ENCODE peak calls at places on chromosomes 4 and X, in five cellular contexts. One of them, this sample, is unnamed.

GRCh38 chr4:3416821-3417221 is 24.9 kb upstream of the HGFAC start:
- DNase-seq in cardiac muscle cell: no peak
- DNase-seq in astrocyte of the cerebellum: no peak
- DNase-seq in BJ: no peak
- DNase-seq in neural progenitor cell: no peak
- DNase-seq in this sample: no peak

GRCh38 chr4:174631901-174632758 is 109.8 kb upstream of the HPGD start:
- DNase-seq in cardiac muscle cell: peak
- DNase-seq in astrocyte of the cerebellum: peak
- DNase-seq in BJ: no peak
- DNase-seq in neural progenitor cell: peak
- DNase-seq in this sample: peak

GRCh38 chr4:185357220-185357619 is 38.5 kb downstream of the LRP2BP start:
- DNase-seq in cardiac muscle cell: no peak
- DNase-seq in astrocyte of the cerebellum: no peak
- DNase-seq in BJ: peak
- DNase-seq in neural progenitor cell: no peak
- DNase-seq in this sample: no peak

GRCh38 chr4:15906024-15906443 is 32.5 kb downstream of the FGFBP1 start:
- DNase-seq in cardiac muscle cell: no peak
- DNase-seq in astrocyte of the cerebellum: no peak
- DNase-seq in BJ: no peak
- DNase-seq in neural progenitor cell: peak
- DNase-seq in this sample: no peak

GRCh38 chr4:169243808-169244207 is 26.9 kb downstream of the SH3RF1 start:
- DNase-seq in cardiac muscle cell: peak
- DNase-seq in astrocyte of the cerebellum: peak
- DNase-seq in BJ: peak
- DNase-seq in neural progenitor cell: peak
- DNase-seq in this sample: peak

GRCh38 chr4:189436207-189436606 is 504.5 kb upstream of the FRG1 start:
- DNase-seq in cardiac muscle cell: no peak
- DNase-seq in astrocyte of the cerebellum: no peak
- DNase-seq in BJ: no peak
- DNase-seq in neural progenitor cell: peak
- DNase-seq in this sample: no peak

GRCh38 chr4:105150511-105150910 is 3.8 kb downstream of the TET2 start:
- DNase-seq in cardiac muscle cell: peak
- DNase-seq in astrocyte of the cerebellum: peak
- DNase-seq in BJ: no peak
- DNase-seq in neural progenitor cell: no peak
- DNase-seq in this sample: no peak

GRCh38 chr4:56512166-56512565 is 6.6 kb downstream of the ARL9 start:
- DNase-seq in cardiac muscle cell: peak
- DNase-seq in astrocyte of the cerebellum: no peak
- DNase-seq in BJ: peak
- DNase-seq in neural progenitor cell: no peak
- DNase-seq in this sample: no peak

GRCh38 chrX:54747713-54748393 is 50.2 kb downstream of the ITIH6 start:
- DNase-seq in cardiac muscle cell: no peak
- DNase-seq in astrocyte of the cerebellum: no peak
- DNase-seq in BJ: no peak
- DNase-seq in neural progenitor cell: no peak
- DNase-seq in this sample: no peak

GRCh38 chr4:128528793-128529553 is 241.4 kb upstream of the PGRMC2 start:
- DNase-seq in cardiac muscle cell: peak
- DNase-seq in astrocyte of the cerebellum: peak
- DNase-seq in BJ: peak
- DNase-seq in neural progenitor cell: peak
- DNase-seq in this sample: peak

GRCh38 chrX:34656842-34657780 is at the start of gene TMEM47:
- DNase-seq in cardiac muscle cell: peak
- DNase-seq in astrocyte of the cerebellum: no peak
- DNase-seq in BJ: peak
- DNase-seq in neural progenitor cell: peak
- DNase-seq in this sample: peak

GRCh38 chr4:180828455-180829018 is 1414.7 kb upstream of the TENM3 start:
- DNase-seq in cardiac muscle cell: peak
- DNase-seq in astrocyte of the cerebellum: peak
- DNase-seq in BJ: peak
- DNase-seq in neural progenitor cell: peak
- DNase-seq in this sample: peak
- TF ChIP-seq CTCF in cardiac muscle cell: peak
- TF ChIP-seq CTCF in astrocyte of the cerebellum: peak
- TF ChIP-seq CTCF in BJ: peak
- TF ChIP-seq CTCF in neural progenitor cell: peak
- TF ChIP-seq CTCF in this sample: peak

GRCh38 chr4:179871726-179872125 is 2371.5 kb upstream of the TENM3 start:
- DNase-seq in cardiac muscle cell: no peak
- DNase-seq in astrocyte of the cerebellum: no peak
- DNase-seq in BJ: no peak
- DNase-seq in neural progenitor cell: no peak
- DNase-seq in this sample: no peak

GRCh38 chr4:179872751-179873150 is 2370.5 kb upstream of the TENM3 start:
- DNase-seq in cardiac muscle cell: no peak
- DNase-seq in astrocyte of the cerebellum: no peak
- DNase-seq in BJ: no peak
- DNase-seq in neural progenitor cell: no peak
- DNase-seq in this sample: no peak

DNA sequence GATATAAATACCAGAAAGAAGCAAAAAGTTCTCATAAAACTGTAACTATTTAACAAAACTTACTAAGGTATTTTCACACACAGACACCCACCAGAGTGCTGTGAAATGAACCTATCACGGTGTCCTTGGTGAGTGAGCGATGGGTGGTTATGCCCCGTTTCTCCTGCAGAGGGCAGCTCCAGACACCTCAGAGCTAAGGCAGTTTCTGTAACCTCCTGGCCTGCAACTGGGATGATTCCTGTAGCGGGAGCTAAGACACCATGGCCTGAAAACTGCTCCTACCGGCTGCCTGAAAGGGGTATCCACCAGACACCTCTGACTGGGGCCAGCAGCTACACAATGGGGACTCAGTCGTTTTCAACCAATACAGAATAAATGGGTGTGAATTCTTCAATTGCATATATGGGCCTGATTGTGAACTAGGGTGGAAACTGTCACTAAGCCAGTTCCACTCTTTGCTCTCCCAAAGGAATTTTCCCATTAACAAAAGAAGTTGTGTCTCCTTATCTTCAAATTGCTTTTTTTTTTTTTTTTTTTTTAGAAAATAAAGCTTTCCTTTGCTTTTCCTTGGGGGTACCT is 2375.8 kb upstream of the TENM3 start:
- DNase-seq in cardiac muscle cell: no peak
- DNase-seq in astrocyte of the cerebellum: no peak
- DNase-seq in BJ: no peak
- DNase-seq in neural progenitor cell: peak
- DNase-seq in this sample: no peak
- TF ChIP-seq CTCF in cardiac muscle cell: no peak
- TF ChIP-seq CTCF in astrocyte of the cerebellum: peak
- TF ChIP-seq CTCF in BJ: no peak
- TF ChIP-seq CTCF in neural progenitor cell: peak
- TF ChIP-seq CTCF in this sample: peak

DNA sequence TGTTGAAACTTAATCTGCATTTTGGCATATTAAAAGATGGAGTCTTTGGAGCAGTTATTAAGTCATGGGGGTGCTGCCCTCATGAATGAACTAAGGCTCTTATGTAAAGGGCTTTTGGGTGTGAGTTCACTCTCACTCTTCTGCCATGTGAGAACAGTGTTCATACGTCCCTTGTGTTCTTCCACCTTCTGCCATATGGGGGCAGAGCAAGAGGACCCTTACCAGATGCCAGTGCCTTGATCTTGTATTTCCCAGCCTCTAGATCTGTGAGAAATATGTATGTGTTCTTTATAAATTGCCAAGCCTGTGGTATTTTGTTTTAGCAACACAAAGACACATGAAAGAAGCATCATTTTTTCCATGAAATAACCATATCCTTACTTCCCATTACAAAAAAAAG is 213.9 kb downstream of the SPOCK3 start:
- DNase-seq in cardiac muscle cell: peak
- DNase-seq in astrocyte of the cerebellum: no peak
- DNase-seq in BJ: no peak
- DNase-seq in neural progenitor cell: peak
- DNase-seq in this sample: no peak
- TF ChIP-seq CTCF in cardiac muscle cell: peak
- TF ChIP-seq CTCF in astrocyte of the cerebellum: peak
- TF ChIP-seq CTCF in BJ: no peak
- TF ChIP-seq CTCF in neural progenitor cell: peak
- TF ChIP-seq CTCF in this sample: no peak

GRCh38 chrX:645024-645376 is 14.4 kb downstream of the SHOX start:
- DNase-seq in cardiac muscle cell: no peak
- DNase-seq in astrocyte of the cerebellum: no peak
- DNase-seq in BJ: no peak
- DNase-seq in neural progenitor cell: peak
- DNase-seq in this sample: no peak
- TF ChIP-seq CTCF in cardiac muscle cell: no peak
- TF ChIP-seq CTCF in astrocyte of the cerebellum: no peak
- TF ChIP-seq CTCF in BJ: no peak
- TF ChIP-seq CTCF in neural progenitor cell: no peak
- TF ChIP-seq CTCF in this sample: no peak

GRCh38 chrX:105260291-105261043 is 40.0 kb upstream of the TEX13A start:
- DNase-seq in cardiac muscle cell: no peak
- DNase-seq in astrocyte of the cerebellum: no peak
- DNase-seq in BJ: no peak
- DNase-seq in neural progenitor cell: no peak
- DNase-seq in this sample: no peak
- TF ChIP-seq CTCF in cardiac muscle cell: no peak
- TF ChIP-seq CTCF in astrocyte of the cerebellum: no peak
- TF ChIP-seq CTCF in BJ: no peak
- TF ChIP-seq CTCF in neural progenitor cell: no peak
- TF ChIP-seq CTCF in this sample: no peak

GRCh38 chrX:11665144-11666040 is at the start of gene ARHGAP6:
- DNase-seq in cardiac muscle cell: peak
- DNase-seq in astrocyte of the cerebellum: no peak
- DNase-seq in BJ: no peak
- DNase-seq in neural progenitor cell: peak
- DNase-seq in this sample: peak

GRCh38 chrX:11667286-11667685 is 1.6 kb upstream of the ARHGAP6 start:
- DNase-seq in cardiac muscle cell: no peak
- DNase-seq in astrocyte of the cerebellum: no peak
- DNase-seq in BJ: no peak
- DNase-seq in neural progenitor cell: no peak
- DNase-seq in this sample: no peak

GRCh38 chrX:11666180-11666579 is 460 bp upstream of the ARHGAP6 start:
- DNase-seq in cardiac muscle cell: peak
- DNase-seq in astrocyte of the cerebellum: no peak
- DNase-seq in BJ: no peak
- DNase-seq in neural progenitor cell: peak
- DNase-seq in this sample: no peak

GRCh38 chrX:11664211-11664888 is 1.4 kb downstream of the ARHGAP6 start:
- DNase-seq in cardiac muscle cell: peak
- DNase-seq in astrocyte of the cerebellum: no peak
- DNase-seq in BJ: no peak
- DNase-seq in neural progenitor cell: peak
- DNase-seq in this sample: no peak

GRCh38 chrX:11663875-11664210 is 1.9 kb downstream of the ARHGAP6 start:
- DNase-seq in cardiac muscle cell: peak
- DNase-seq in astrocyte of the cerebellum: no peak
- DNase-seq in BJ: no peak
- DNase-seq in neural progenitor cell: peak
- DNase-seq in this sample: no peak
- TF ChIP-seq CTCF in cardiac muscle cell: no peak
- TF ChIP-seq CTCF in astrocyte of the cerebellum: peak
- TF ChIP-seq CTCF in BJ: no peak
- TF ChIP-seq CTCF in neural progenitor cell: peak
- TF ChIP-seq CTCF in this sample: no peak

GRCh38 chr4:99120501-99120900 is 23.6 kb downstream of the ADH4 start:
- DNase-seq in cardiac muscle cell: no peak
- DNase-seq in astrocyte of the cerebellum: no peak
- DNase-seq in BJ: no peak
- DNase-seq in neural progenitor cell: no peak
- DNase-seq in this sample: no peak

DNA sequence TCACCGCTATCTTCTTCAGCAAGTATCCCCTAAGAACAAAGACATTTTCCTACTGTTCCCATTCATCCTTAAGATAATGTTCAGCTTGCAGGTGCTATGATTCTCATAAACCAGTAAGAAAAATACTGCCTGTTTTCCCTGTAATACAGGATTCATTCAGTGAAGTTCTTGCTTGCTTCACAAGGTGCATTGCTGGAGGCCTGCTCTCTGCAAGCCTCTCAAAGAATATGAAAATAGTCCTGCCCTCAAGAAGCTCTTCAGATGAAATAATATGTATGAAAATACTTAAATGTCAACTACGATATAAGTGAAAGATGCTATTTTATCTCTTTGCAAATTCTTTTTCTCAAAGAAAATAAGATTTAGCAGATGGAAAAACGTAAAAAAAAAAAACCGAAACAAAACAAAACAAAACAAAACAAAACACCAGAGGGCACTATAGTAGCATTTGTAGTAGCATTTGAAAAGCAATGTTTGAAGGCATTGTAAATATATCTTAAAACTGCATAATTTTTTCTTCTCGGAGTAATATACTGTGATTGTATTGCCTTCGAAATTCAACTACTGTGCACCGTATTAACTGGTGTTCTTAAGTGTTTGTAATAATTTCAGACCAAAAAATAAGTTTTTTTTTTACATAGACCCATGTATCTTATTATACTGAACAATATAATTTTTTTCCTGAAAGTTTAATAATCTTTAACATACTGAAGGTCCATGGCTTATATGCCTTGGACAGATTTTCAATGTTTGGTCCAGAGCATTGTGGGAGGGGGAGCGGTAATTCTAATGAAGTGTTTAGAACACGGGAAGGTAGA is 26.0 kb downstream of the ADH4 start:
- DNase-seq in cardiac muscle cell: peak
- DNase-seq in astrocyte of the cerebellum: peak
- DNase-seq in BJ: no peak
- DNase-seq in neural progenitor cell: no peak
- DNase-seq in this sample: no peak
- TF ChIP-seq CTCF in cardiac muscle cell: peak
- TF ChIP-seq CTCF in astrocyte of the cerebellum: no peak
- TF ChIP-seq CTCF in BJ: peak
- TF ChIP-seq CTCF in neural progenitor cell: peak
- TF ChIP-seq CTCF in this sample: peak

DNA sequence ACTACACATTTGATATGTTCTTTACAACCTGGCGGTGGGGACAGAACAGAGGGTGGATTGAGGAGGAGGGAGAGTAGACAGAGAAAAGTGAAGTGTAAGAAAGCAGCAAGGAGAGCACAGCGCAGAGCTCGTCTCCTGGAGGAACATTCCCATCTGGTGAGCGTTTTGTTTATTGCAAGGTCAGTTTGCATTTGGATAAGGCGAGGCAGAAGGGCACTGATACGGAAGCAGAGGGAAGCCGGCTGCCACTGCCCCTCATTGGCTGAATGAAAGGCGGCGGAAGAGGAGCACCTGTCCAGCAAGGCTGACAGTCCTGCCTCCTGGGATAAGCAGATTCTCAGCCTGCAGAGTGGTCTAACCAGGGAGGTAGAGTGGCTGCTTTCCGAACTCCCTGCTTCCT is 83.2 kb downstream of the GPR143 start:
- DNase-seq in cardiac muscle cell: peak
- DNase-seq in astrocyte of the cerebellum: no peak
- DNase-seq in BJ: no peak
- DNase-seq in neural progenitor cell: peak
- DNase-seq in this sample: no peak
- TF ChIP-seq CTCF in cardiac muscle cell: peak
- TF ChIP-seq CTCF in astrocyte of the cerebellum: no peak
- TF ChIP-seq CTCF in BJ: peak
- TF ChIP-seq CTCF in neural progenitor cell: peak
- TF ChIP-seq CTCF in this sample: peak

GRCh38 chr4:44583393-44583792 is 68.0 kb downstream of the YIPF7 start:
- DNase-seq in cardiac muscle cell: no peak
- DNase-seq in astrocyte of the cerebellum: no peak
- DNase-seq in BJ: no peak
- DNase-seq in neural progenitor cell: peak
- DNase-seq in this sample: no peak
- TF ChIP-seq CTCF in cardiac muscle cell: no peak
- TF ChIP-seq CTCF in astrocyte of the cerebellum: no peak
- TF ChIP-seq CTCF in BJ: no peak
- TF ChIP-seq CTCF in neural progenitor cell: peak
- TF ChIP-seq CTCF in this sample: no peak